ENCODE peak calls at places on chromosomes 3 and 15, in five cellular contexts. W is Panc1, J is kidney epithelial cell, U is hippocampal formation, V is lower lobe of right lung. Q is an unnamed sample.

GRCh38 chr3:58522759-58523425 is 14.1 kb downstream of the ACOX2 start:
- DNase-seq in W (no peak), J (no peak), U (no peak), V (no peak), Q (no peak)

GRCh38 chr3:175977968-175978752 is 1119.0 kb downstream of the NAALADL2 start:
- DNase-seq in W (no peak), J (no peak), U (no peak), V (no peak), Q (no peak)

GRCh38 chr3:71057526-71057894 is 526.0 kb downstream of the FOXP1 start:
- DNase-seq in W (no peak), J (no peak), U (no peak), V (no peak), Q (no peak)

GRCh38 chr3:192597511-192597910 is 129.8 kb downstream of the FGF12 start:
- DNase-seq in W (no peak), J (no peak), U (no peak), V (no peak), Q (no peak)

GRCh38 chr15:77584691-77585090 is 48.0 kb downstream of the LINGO1 start:
- DNase-seq in W (no peak), J (no peak), U (no peak), V (no peak), Q (no peak)

GRCh38 chr15:101549647-101550046 is 60.1 kb upstream of the PCSK6 start:
- DNase-seq in W (no peak), J (no peak), U (no peak), V (no peak), Q (no peak)

GRCh38 chr3:46926039-46926438 is 48.5 kb downstream of the PTH1R start:
- DNase-seq in W (no peak), J (no peak), U (no peak), V (peak), Q (no peak)

GRCh38 chr3:161977063-161977462 is 480.5 kb downstream of the OTOL1 start:
- DNase-seq in W (no peak), J (no peak), U (no peak), V (no peak), Q (no peak)

GRCh38 chr15:63261311-63261710 is 16.1 kb upstream of the APH1B start:
- DNase-seq in W (no peak), J (no peak), U (no peak), V (no peak), Q (no peak)

GRCh38 chr15:73564255-73564654 is 68.9 kb downstream of the NPTN start:
- DNase-seq in W (no peak), J (peak), U (no peak), V (no peak), Q (no peak)

GRCh38 chr3:38141173-38141951 is 2.9 kb downstream of the MYD88 start:
- DNase-seq in W (no peak), J (no peak), U (no peak), V (peak), Q (no peak)

GRCh38 chr3:45365060-45365459 is 23.3 kb upstream of the LARS2 start:
- DNase-seq in W (no peak), J (no peak), U (no peak), V (no peak), Q (no peak)

GRCh38 chr15:70486451-70487379 is 276.6 kb downstream of the UACA start:
- DNase-seq in W (no peak), J (no peak), U (no peak), V (peak), Q (no peak)

GRCh38 chr3:56593455-56594158 is 36.6 kb downstream of the CCDC66 start:
- DNase-seq in W (no peak), J (no peak), U (no peak), V (no peak), Q (no peak)

GRCh38 chr15:41881550-41881924 is 12.3 kb downstream of the SPTBN5 start:
- DNase-seq in W (no peak), J (no peak), U (no peak), V (no peak), Q (no peak)

GRCh38 chr15:31108836-31109235 is 7.3 kb upstream of the TRPM1 start:
- DNase-seq in W (no peak), J (no peak), U (no peak), V (no peak), Q (no peak)

GRCh38 chr15:91142097-91142744 is 42.2 kb downstream of the SV2B start:
- DNase-seq in W (no peak), J (no peak), U (no peak), V (no peak), Q (no peak)

GRCh38 chr3:195907730-195908438 is 467 bp downstream of the TNK2 start:
- DNase-seq in W (no peak), J (no peak), U (no peak), V (peak), Q (no peak)

GRCh38 chr3:151726016-151726415 is 7.7 kb upstream of the AADACL2 start:
- DNase-seq in W (no peak), J (no peak), U (no peak), V (no peak), Q (no peak)

GRCh38 chr15:46297766-46298165 is 662.9 kb downstream of the SQOR start:
- DNase-seq in W (no peak), J (no peak), U (no peak), V (no peak), Q (no peak)

GRCh38 chr3:46006646-46007045 is 11.0 kb upstream of the FYCO1 start:
- DNase-seq in W (no peak), J (no peak), U (no peak), V (no peak), Q (no peak)

GRCh38 chr3:157649511-157649910 is 146.3 kb upstream of the VEPH1 start:
- DNase-seq in W (no peak), J (no peak), U (no peak), V (no peak), Q (no peak)

GRCh38 chr15:63487076-63487757 is 17.2 kb upstream of the USP3 start:
- DNase-seq in W (no peak), J (no peak), U (no peak), V (peak), Q (no peak)

GRCh38 chr3:194138732-194139084 is 2.8 kb downstream of the HES1 start:
- DNase-seq in W (no peak), J (no peak), U (no peak), V (no peak), Q (no peak)

GRCh38 chr3:65006300-65006739 is 318.5 kb upstream of the ADAMTS9 start:
- DNase-seq in W (no peak), J (peak), U (no peak), V (no peak), Q (no peak)

GRCh38 chr3:195257454-195258448 is 13.2 kb downstream of the XXYLT1 start:
- DNase-seq in W (no peak), J (no peak), U (no peak), V (no peak), Q (no peak)

GRCh38 chr15:58361291-58361759 is 70.5 kb upstream of the LIPC start:
- DNase-seq in W (no peak), J (no peak), U (no peak), V (no peak), Q (no peak)

GRCh38 chr3:65890328-65890727 is 148.4 kb downstream of the MAGI1 start:
- DNase-seq in W (no peak), J (no peak), U (no peak), V (no peak), Q (no peak)

GRCh38 chr15:70703066-70703465 is 60.3 kb downstream of the UACA start:
- DNase-seq in W (no peak), J (no peak), U (no peak), V (no peak), Q (no peak)

GRCh38 chr3:187021748-187022402 is 91.5 kb downstream of the ST6GAL1 start:
- DNase-seq in W (no peak), J (no peak), U (no peak), V (no peak), Q (no peak)

GRCh38 chr3:126320517-126321293 is 36.5 kb downstream of the KLF15 start:
- DNase-seq in W (no peak), J (no peak), U (no peak), V (no peak), Q (no peak)

GRCh38 chr15:27027229-27027628 is 56.2 kb downstream of the GABRG3 start:
- DNase-seq in W (no peak), J (no peak), U (no peak), V (no peak), Q (no peak)

GRCh38 chr3:27591811-27592210 is 107.6 kb upstream of the SLC4A7 start:
- DNase-seq in W (no peak), J (no peak), U (no peak), V (no peak), Q (no peak)

Q was measured in iPS DF 6.9.